ENCODE peak calls at places on chromosomes 12 and 14, in five cellular contexts. T is GM12865, Z is aorta, R is skeletal muscle cell, Q is A549. G is an unnamed sample.
A peak's percentile ranks its signal among the peaks of the same experiment; 100 is the strongest.

GRCh38 chr14:73567951-73568885 is 795 bp upstream of the ACOT2 start:
- DNase-seq in Z (no peak), R (no peak), T (no peak), Q (no peak), G (no peak)

GRCh38 chr12:81758421-81759214 is 532 bp downstream of the PPFIA2 start:
- DNase-seq in Q (peak; percentile 5), Z (peak; percentile 54), T (no peak), R (no peak), G (no peak)

GRCh38 chr12:16605666-16606116 is 271 bp downstream of the LMO3 start:
- DNase-seq in Q (no peak), T (peak; percentile 18), Z (no peak), R (no peak), G (no peak)

GRCh38 chr12:9163392-9163791 is 44.8 kb downstream of the PZP start:
- DNase-seq in R (no peak), Q (no peak), T (no peak), Z (no peak), G (no peak)

GRCh38 chr12:51838762-51839161 is 9.8 kb downstream of the FIGNL2 start:
- DNase-seq in Z (no peak), Q (no peak), T (no peak), R (no peak), G (no peak)

GRCh38 chr14:24430682-24431568 is 1.2 kb downstream of the KHNYN start:
- DNase-seq in Q (no peak), T (peak; percentile 85), Z (peak; percentile 60), R (peak; percentile 50), G (peak; percentile 72)

GRCh38 chr14:75961662-75962061 is 20.1 kb downstream of the TGFB3 start:
- DNase-seq in Q (no peak), T (no peak), R (no peak), Z (no peak), G (no peak)

GRCh38 chr14:102046337-102047278 is 40.2 kb downstream of the HSP90AA1 start:
- DNase-seq in Q (peak; percentile 81), T (peak; percentile 44), Z (peak; percentile 92), R (no peak), G (no peak)

GRCh38 chr14:60654303-60654925 is 5.1 kb upstream of the SIX1 start:
- DNase-seq in Z (no peak), T (no peak), R (no peak), Q (no peak), G (no peak)

GRCh38 chr12:83473408-83474095 is 786.8 kb downstream of the TMTC2 start:
- DNase-seq in Z (no peak), Q (no peak), T (no peak), R (no peak), G (no peak)

GRCh38 chr12:61037792-61038191 is 1222.4 kb upstream of the USP15 start:
- DNase-seq in T (no peak), Z (no peak), Q (no peak), R (no peak), G (no peak)

GRCh38 chr12:6507102-6507998 is 13.4 kb downstream of the NCAPD2 start:
- DNase-seq in T (no peak), Q (no peak), Z (no peak), R (no peak), G (no peak)

GRCh38 chr12:67794151-67794550 is 145.6 kb downstream of the DYRK2 start:
- DNase-seq in T (no peak), Z (no peak), Q (no peak), R (peak; percentile 65), G (no peak)

GRCh38 chr12:130713581-130713991 is 2.5 kb downstream of the RIMBP2 start:
- DNase-seq in Q (no peak), T (no peak), Z (no peak), R (no peak), G (no peak)

GRCh38 chr14:94707494-94707893 is 62.4 kb downstream of the GSC start:
- DNase-seq in Z (no peak), R (no peak), Q (peak; percentile 13), T (no peak), G (no peak)

GRCh38 chr14:52402812-52403526 is 88.9 kb downstream of the PTGER2 start:
- DNase-seq in R (no peak), Z (no peak), T (peak; percentile 45), Q (no peak), G (no peak)

GRCh38 chr14:100568998-100569733 is 18.1 kb downstream of the BEGAIN start:
- DNase-seq in T (no peak), R (no peak), Q (no peak), Z (no peak), G (no peak)

GRCh38 chr14:100567877-100568163 is 19.4 kb downstream of the BEGAIN start:
- DNase-seq in Z (no peak), Q (no peak), R (no peak), T (no peak), G (no peak)

GRCh38 chr14:100569734-100570251 is 17.4 kb downstream of the BEGAIN start:
- DNase-seq in Z (no peak), R (no peak), T (no peak), Q (no peak), G (no peak)

GRCh38 chr14:100567009-100567876 is 20.0 kb downstream of the BEGAIN start:
- DNase-seq in Z (no peak), T (no peak), Q (no peak), R (no peak), G (no peak)

DNA sequence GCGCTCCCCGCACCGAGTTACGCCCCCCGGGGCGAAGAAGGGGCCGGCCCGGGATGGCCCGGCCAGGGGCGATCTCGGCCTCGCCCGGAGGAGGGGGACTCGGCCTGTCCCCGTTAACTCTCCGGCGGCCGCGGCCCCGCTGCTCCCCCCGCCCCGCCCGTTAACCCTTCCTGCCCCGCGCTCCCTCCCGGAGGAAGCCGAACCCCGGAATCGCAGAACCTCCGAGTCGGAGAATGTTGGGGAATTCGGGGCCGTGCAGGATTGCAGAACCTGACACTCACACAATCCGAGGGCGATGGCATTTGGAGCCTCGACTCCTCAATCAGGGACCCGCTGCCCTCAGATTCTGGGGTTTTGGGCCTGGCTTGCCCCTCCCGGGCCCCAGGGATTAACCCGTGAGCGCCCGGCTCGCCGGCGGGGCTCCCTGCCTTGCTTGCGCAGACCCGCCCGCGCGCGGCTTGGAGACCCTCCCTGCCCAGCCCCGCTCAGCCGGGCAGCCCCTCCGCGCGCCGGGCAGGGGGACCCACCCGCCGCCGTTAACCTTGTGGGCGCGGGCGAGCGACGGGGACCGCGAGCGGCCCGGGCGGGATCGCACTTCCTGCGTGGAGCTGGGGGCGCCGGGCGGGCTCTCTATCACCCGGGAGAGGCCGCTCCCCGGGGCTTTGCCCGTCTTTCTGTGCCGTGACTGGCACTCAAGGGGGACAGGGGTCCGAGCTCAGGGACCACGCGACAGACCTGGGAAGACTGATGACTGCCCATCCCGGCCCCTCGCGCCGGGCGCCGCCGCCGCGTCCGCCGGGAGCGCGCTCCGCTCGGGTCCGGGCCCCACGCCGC is 18.8 kb downstream of the BEGAIN start:
- DNase-seq in T (no peak), Z (no peak), R (no peak), Q (no peak), G (no peak)
- H3K4me3 ChIP-seq in T (no peak overlapping the region), Z (peak overlapping the region; percentile 33), R (peak overlapping the region; percentile 32), Q (peak overlapping the region; percentile 56), G (no peak overlapping the region)

DNA sequence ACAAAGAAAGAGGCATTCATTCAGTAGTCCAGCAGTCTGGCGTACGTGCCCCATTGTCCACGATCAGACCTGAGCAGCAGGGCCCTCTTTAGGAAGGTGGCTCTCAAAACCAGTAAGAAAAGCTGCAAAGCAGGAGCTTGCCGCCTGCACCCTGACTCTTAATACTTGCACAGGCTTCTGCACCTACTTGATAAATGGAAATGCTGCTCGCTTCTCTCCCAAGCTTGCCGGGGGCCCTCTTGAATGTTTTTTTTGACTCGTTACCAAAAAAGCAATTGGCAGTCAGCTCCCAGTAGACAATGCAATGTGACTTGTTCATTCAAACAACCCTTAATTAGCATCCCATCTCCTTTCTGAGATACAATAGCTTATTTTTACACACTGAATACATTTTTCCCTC is 27.2 kb upstream of the PTPRB start:
- DNase-seq in Z (no peak), T (no peak), Q (no peak), R (no peak), G (no peak)
- H3K4me3 ChIP-seq in Z (no peak overlapping the region), T (no peak overlapping the region), Q (no peak overlapping the region), R (no peak overlapping the region), G (no peak overlapping the region)

DNA sequence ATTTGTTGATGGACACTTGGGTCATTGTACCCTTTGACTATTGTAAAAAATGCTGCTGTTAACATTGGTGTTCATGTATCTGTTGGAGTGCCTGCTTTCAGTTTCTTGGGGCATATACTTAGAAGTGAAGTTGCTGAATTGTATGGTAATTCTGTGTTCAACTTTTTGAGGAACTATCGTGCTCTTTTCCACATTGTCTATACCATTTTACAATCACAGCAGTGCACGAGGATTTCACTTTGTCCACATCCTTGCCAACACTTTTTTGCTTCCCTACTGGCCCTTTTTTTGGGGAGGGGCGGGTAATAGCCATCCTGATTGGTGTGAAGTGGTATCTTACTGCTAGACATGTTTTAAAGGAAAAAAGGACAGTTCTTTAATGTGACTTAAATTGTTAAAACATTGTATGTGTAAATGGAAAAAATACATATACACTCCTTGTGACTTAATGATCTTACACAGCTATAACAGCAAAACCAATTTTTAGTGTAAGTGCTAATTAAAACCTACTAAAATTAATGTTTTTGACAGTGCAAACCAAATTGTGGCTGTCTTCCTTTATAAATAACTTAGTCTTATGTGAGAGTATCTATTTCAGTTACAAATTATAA is 52.7 kb downstream of the WNK1 start:
- DNase-seq in Q (no peak), R (no peak), Z (no peak), T (peak; percentile 29), G (no peak)
- H3K4me3 ChIP-seq in Q (no peak overlapping the region), R (no peak overlapping the region), Z (no peak overlapping the region), T (no peak overlapping the region), G (no peak overlapping the region)

GRCh38 chr12:4270670-4271432 is 2.7 kb upstream of the CCND2 start:
- DNase-seq in Z (peak; percentile 86), T (peak; percentile 67), Q (no peak), R (no peak), G (peak; percentile 67)
- H3K4me3 ChIP-seq in Z (peak overlapping the region; percentile 49), T (peak overlapping the region; percentile 87), Q (peak overlapping the region; percentile 30), R (peak overlapping the region; percentile 48), G (peak overlapping the region; percentile 66)

GRCh38 chr12:128339121-128339520 is 72.2 kb downstream of the TMEM132C start:
- DNase-seq in Z (no peak), T (no peak), R (no peak), Q (no peak), G (no peak)
- H3K4me3 ChIP-seq in Z (no peak overlapping the region), T (no peak overlapping the region), R (no peak overlapping the region), Q (no peak overlapping the region), G (no peak overlapping the region)

DNA sequence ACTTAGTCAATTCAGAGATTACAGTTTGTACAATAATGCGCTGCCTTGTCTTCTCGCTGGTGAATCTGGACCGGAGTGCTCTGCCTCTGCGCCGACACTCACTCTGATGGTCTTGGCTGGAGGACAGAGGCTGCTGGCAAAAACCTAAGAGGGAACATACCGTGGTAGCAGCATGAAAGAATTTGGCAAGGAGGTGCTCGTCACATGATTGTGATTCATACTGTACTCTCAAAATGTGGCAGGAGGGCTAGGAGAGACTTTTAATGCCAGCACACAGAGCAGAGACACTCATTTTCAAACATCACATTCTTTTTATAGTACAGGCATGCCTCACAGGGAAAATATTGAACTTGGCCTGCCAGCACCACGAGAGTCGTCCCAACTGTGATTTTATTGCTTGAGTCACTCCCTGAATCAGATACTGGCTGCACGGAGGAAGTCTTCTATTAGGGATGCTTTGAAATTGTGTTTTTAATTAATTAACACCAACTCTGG is 67.8 kb downstream of the HMGA2 start:
- DNase-seq in Z (peak; percentile 87), Q (peak; percentile 72), T (peak; percentile 13), R (peak; percentile 99), G (no peak)
- H3K4me3 ChIP-seq in Z (no peak overlapping the region), Q (peak overlapping the region; percentile 23), T (no peak overlapping the region), R (peak overlapping the region; percentile 16), G (no peak overlapping the region)

G was measured in GM06990.